ENCODE peak calls at places on chromosome 7, in ten cellular contexts. G is IMR-90, D is fibroblast of lung, K is right cardiac atrium, F is left ventricle myocardium inferior, C is aorta, O is gastrocnemius medialis, V is hepatocyte, J is PC-3, L is ovary. W is an unnamed sample.

GRCh38 chr7:12524794-12525386 is 45.6 kb upstream of the SCIN start:
- DNase-seq in G (peak; percentile 69), D (peak; percentile 45), K (no peak), F (no peak), C (no peak), O (no peak), V (peak; percentile 62), J (peak; percentile 80), L (no peak), W (no peak)

GRCh38 chr7:40072268-40072667 is 62.2 kb downstream of the MPLKIP start:
- DNase-seq in G (no peak), D (no peak), K (no peak), F (no peak), C (no peak), O (no peak), V (no peak), J (no peak), L (no peak), W (no peak)

GRCh38 chr7:23287612-23288011 is 11.5 kb upstream of the MALSU1 start:
- DNase-seq in G (no peak), D (no peak), K (no peak), F (no peak), C (no peak), O (no peak), V (no peak), J (no peak), L (no peak), W (no peak)

GRCh38 chr7:11847336-11847735 is 15.3 kb upstream of the THSD7A start:
- DNase-seq in G (no peak), D (peak; percentile 56), K (no peak), F (no peak), C (no peak), O (no peak), V (no peak), J (no peak), L (no peak), W (no peak)

GRCh38 chr7:69790915-69791473 is 192.7 kb downstream of the AUTS2 start:
- DNase-seq in G (no peak), D (no peak), K (no peak), F (no peak), C (no peak), O (no peak), V (no peak), J (no peak), L (no peak), W (no peak)

GRCh38 chr7:18003286-18003685 is 24.4 kb downstream of the PRPS1L1 start:
- DNase-seq in G (no peak), D (no peak), K (no peak), F (no peak), C (no peak), O (no peak), V (no peak), J (no peak), L (no peak), W (no peak)

GRCh38 chr7:91557789-91558396 is 293.7 kb downstream of the FZD1 start:
- DNase-seq in G (peak; percentile 39), D (peak; percentile 98), K (no peak), F (no peak), C (no peak), O (peak; percentile 12), V (no peak), J (peak; percentile 98), L (no peak), W (no peak)

GRCh38 chr7:91157579-91158320 is 106.5 kb upstream of the FZD1 start:
- DNase-seq in G (no peak), D (no peak), K (no peak), F (no peak), C (no peak), O (no peak), V (no peak), J (no peak), L (no peak), W (no peak)

GRCh38 chr7:115135769-115136410 is 214.0 kb downstream of the MDFIC start:
- DNase-seq in G (no peak), D (peak; percentile 48), K (no peak), F (no peak), C (no peak), O (no peak), V (no peak), J (peak; percentile 80), L (no peak), W (no peak)

GRCh38 chr7:55690-56248 is 136.6 kb upstream of the FAM20C start:
- DNase-seq in G (no peak), D (no peak), K (no peak), F (no peak), C (peak; percentile 10), O (no peak), V (no peak), J (no peak), L (no peak), W (no peak)

GRCh38 chr7:111012799-111013675 is 77.9 kb upstream of the LRRN3 start:
- DNase-seq in G (no peak), D (no peak), K (no peak), F (no peak), C (no peak), O (no peak), V (no peak), J (no peak), L (no peak), W (no peak)

GRCh38 chr7:25595931-25596330 is 367.6 kb upstream of the NPVF start:
- DNase-seq in G (no peak), D (no peak), K (no peak), F (no peak), C (no peak), O (no peak), V (no peak), J (no peak), L (no peak), W (no peak)

GRCh38 chr7:22584179-22584578 is 84.2 kb upstream of the STEAP1B start:
- DNase-seq in G (no peak), D (no peak), K (no peak), F (no peak), C (no peak), O (no peak), V (no peak), J (no peak), L (no peak), W (no peak)

GRCh38 chr7:129949292-129950133 is 3.2 kb downstream of the UBE2H start:
- DNase-seq in G (peak; percentile 85), D (peak; percentile 88), K (no peak), F (no peak), C (no peak), O (no peak), V (peak; percentile 62), J (peak; percentile 83), L (peak; percentile 41), W (no peak)

GRCh38 chr7:82859106-82859850 is 303.4 kb downstream of the PCLO start:
- DNase-seq in G (peak; percentile 1), D (peak; percentile 61), K (no peak), F (no peak), C (no peak), O (no peak), V (no peak), J (no peak), L (no peak), W (no peak)

GRCh38 chr7:116337800-116338199 is 127.5 kb downstream of the TES start:
- DNase-seq in G (peak; percentile 65), D (no peak), K (no peak), F (no peak), C (no peak), O (no peak), V (no peak), J (peak; percentile 45), L (no peak), W (no peak)

GRCh38 chr7:118076564-118076963 is 107.4 kb upstream of the LSM8 start:
- DNase-seq in G (no peak), D (no peak), K (no peak), F (no peak), C (no peak), O (no peak), V (no peak), J (no peak), L (no peak), W (no peak)

GRCh38 chr7:154871928-154872750 is 130.8 kb downstream of the PAXIP1 start:
- DNase-seq in G (no peak), D (no peak), K (no peak), F (no peak), C (peak; percentile 20), O (no peak), V (no peak), J (no peak), L (no peak), W (no peak)

GRCh38 chr7:101956130-101956529 is 138.7 kb downstream of the CUX1 start:
- DNase-seq in G (no peak), D (no peak), K (no peak), F (peak; percentile 37), C (no peak), O (peak; percentile 66), V (no peak), J (no peak), L (no peak), W (no peak)
- H3K27ac ChIP-seq in G (no peak overlapping the region), D (no peak overlapping the region), K (peak overlapping the region; percentile 92), F (peak overlapping the region; percentile 89), C (no peak overlapping the region), O (peak overlapping the region; percentile 93), V (peak overlapping the region; percentile 85), J (no peak overlapping the region), L (no peak overlapping the region), W (no peak overlapping the region)

GRCh38 chr7:44079221-44080021 is 2.9 kb downstream of the POLM start:
- DNase-seq in G (no peak), D (no peak), K (peak; percentile 15), F (no peak), C (peak; percentile 26), O (no peak), V (no peak), J (no peak), L (no peak), W (peak; percentile 41)
- H3K4me1 ChIP-seq in G (peaks cover 10% of the 10 kb centered on the region), D (no peaks in the 10 kb centered on the region), K (peaks cover 3% of the 10 kb centered on the region), F (peaks cover 73% of the 10 kb centered on the region), C (peaks cover 4% of the 10 kb centered on the region), O (peaks cover 44% of the 10 kb centered on the region), V (peaks cover 6% of the 10 kb centered on the region), J (peaks cover 16% of the 10 kb centered on the region), L (peaks cover 10% of the 10 kb centered on the region), W (peaks cover 28% of the 10 kb centered on the region)

DNA sequence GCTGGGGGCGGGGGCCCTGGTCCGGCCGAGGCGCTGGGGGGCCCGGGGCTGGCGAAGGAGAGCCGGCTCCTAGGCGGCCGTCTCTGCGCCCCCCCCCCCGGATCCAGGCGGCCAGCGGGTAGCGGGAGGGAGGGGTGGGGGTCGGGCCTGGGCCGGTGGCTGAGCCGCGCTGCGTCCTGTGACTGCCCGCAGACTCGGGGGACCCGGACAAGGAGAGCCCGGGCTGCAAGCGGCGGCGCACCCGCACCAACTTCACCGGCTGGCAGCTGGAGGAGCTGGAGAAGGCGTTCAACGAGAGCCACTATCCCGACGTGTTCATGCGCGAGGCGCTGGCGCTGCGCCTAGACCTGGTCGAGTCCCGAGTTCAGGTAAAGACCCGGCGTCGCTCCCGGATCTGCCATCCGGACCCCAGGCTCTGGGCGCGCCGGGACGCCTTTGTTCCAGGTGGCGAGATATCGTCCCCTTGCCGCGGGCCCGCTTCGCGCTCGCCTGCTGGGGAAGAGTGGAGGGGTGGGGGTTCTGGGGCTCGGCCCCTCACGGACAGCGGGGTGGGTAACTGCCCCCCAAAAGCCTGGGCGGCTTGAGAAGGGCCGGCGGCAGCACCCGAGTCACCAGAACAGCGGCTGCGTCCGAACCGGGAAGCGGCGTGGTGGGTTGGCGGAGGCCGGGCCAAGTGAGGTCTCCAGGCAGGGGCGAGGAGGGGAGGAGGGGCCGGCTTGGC is 816 bp downstream of the UNCX start:
- DNase-seq in G (no peak), D (no peak), K (no peak), F (no peak), C (peak; percentile 47), O (no peak), V (no peak), J (no peak), L (no peak), W (peak; percentile 81)
- H3K27me3 ChIP-seq in G (peaks cover 87% of the 10 kb centered on the region), D (peaks cover 63% of the 10 kb centered on the region), K (peaks cover under 1% of the 10 kb centered on the region), F (peaks cover 98% of the 10 kb centered on the region), C (peaks cover 3% of the 10 kb centered on the region), O (peaks cover 73% of the 10 kb centered on the region), V (peaks cover 86% of the 10 kb centered on the region), J (peaks cover 73% of the 10 kb centered on the region), L (peaks cover 19% of the 10 kb centered on the region), W (peaks cover 88% of the 10 kb centered on the region)

GRCh38 chr7:33986951-33987948 is 81.9 kb downstream of the BMPER start:
- DNase-seq in G (peak; percentile 100), D (peak; percentile 100), K (no peak), F (no peak), C (no peak), O (peak; percentile 22), V (peak; percentile 71), J (peak; percentile 96), L (no peak), W (peak; percentile 50)
- H3K27ac ChIP-seq in G (peak overlapping the region; percentile 83), D (peak overlapping the region; percentile 85), K (no peak overlapping the region), F (no peak overlapping the region), C (no peak overlapping the region), O (peak overlapping the region; percentile 46), V (peak overlapping the region; percentile 57), J (peak overlapping the region; percentile 51), L (no peak overlapping the region), W (peak overlapping the region; percentile 14)